ENCODE peak calls at places on chromosome 22, in ten cellular contexts. K is AG20443, R is heart right ventricle, L is hypothalamus, I is left colon, S is NCI-H1436, O is H9, G is M059J, P is stomach, T is HAP-1. X is an unnamed sample.

GRCh38 chr22:17830041-17830961 is 56.0 kb upstream of the BID start:
- DNase-seq in K (peak), R (peak), L (peak), I (peak), S (peak), O (peak), G (peak), P (peak), T (peak), X (peak)

GRCh38 chr22:24067587-24068376 is 56.7 kb downstream of the CABIN1 start:
- DNase-seq in K (no peak), R (no peak), L (no peak), I (peak), S (peak), O (no peak), G (no peak), P (peak), T (no peak), X (no peak)

GRCh38 chr22:20999350-21000214 is 2.3 kb downstream of the THAP7 start:
- DNase-seq in K (no peak), R (no peak), L (no peak), I (no peak), S (no peak), O (no peak), G (no peak), P (no peak), T (no peak), X (no peak)

GRCh38 chr22:36435516-36436415 is 45.7 kb downstream of the TXN2 start:
- DNase-seq in K (no peak), R (no peak), L (no peak), I (peak), S (no peak), O (peak), G (peak), P (peak), T (peak), X (no peak)

GRCh38 chr22:23431337-23432072 is 148.6 kb downstream of the IGLL1 start:
- DNase-seq in K (no peak), R (no peak), L (no peak), I (no peak), S (no peak), O (no peak), G (no peak), P (no peak), T (no peak), X (no peak)

GRCh38 chr22:19169947-19170318 is 8.6 kb downstream of the SLC25A1 start:
- DNase-seq in K (no peak), R (no peak), L (no peak), I (no peak), S (no peak), O (no peak), G (no peak), P (no peak), T (no peak), X (no peak)

GRCh38 chr22:21077884-21078508 is 32.2 kb downstream of the LRRC74B start:
- DNase-seq in K (no peak), R (no peak), L (no peak), I (no peak), S (no peak), O (no peak), G (no peak), P (no peak), T (no peak), X (no peak)

GRCh38 chr22:24803064-24803542 is 2.9 kb upstream of the SGSM1 start:
- DNase-seq in K (peak), R (peak), L (no peak), I (peak), S (peak), O (peak), G (peak), P (peak), T (peak), X (peak)

GRCh38 chr22:24521791-24522245 is 26.7 kb downstream of the UPB1 start:
- DNase-seq in K (peak), R (no peak), L (no peak), I (peak), S (peak), O (peak), G (peak), P (peak), T (peak), X (peak)

GRCh38 chr22:40289991-40290459 is 56.3 kb upstream of the ADSL start:
- DNase-seq in K (no peak), R (no peak), L (no peak), I (peak), S (no peak), O (no peak), G (no peak), P (peak), T (no peak), X (no peak)

GRCh38 chr22:45688606-45689080 is 17.0 kb downstream of the ATXN10 start:
- DNase-seq in K (peak), R (no peak), L (no peak), I (no peak), S (no peak), O (no peak), G (peak), P (no peak), T (no peak), X (no peak)

GRCh38 chr22:28923826-28924732 is 40.7 kb downstream of the ZNRF3 start:
- DNase-seq in K (no peak), R (peak), L (no peak), I (peak), S (peak), O (no peak), G (no peak), P (peak), T (no peak), X (no peak)

GRCh38 chr22:19717691-19718254 is 3.5 kb downstream of the SEPTIN5 start:
- DNase-seq in K (peak), R (peak), L (peak), I (peak), S (peak), O (peak), G (peak), P (peak), T (peak), X (peak)

GRCh38 chr22:37187552-37187890 is 526 bp downstream of the C1QTNF6 start:
- DNase-seq in K (peak), R (no peak), L (no peak), I (peak), S (no peak), O (no peak), G (peak), P (peak), T (no peak), X (no peak)

GRCh38 chr22:19984851-19985811 is 31.5 kb downstream of the ARVCF start:
- DNase-seq in K (no peak), R (peak), L (no peak), I (no peak), S (no peak), O (no peak), G (no peak), P (no peak), T (no peak), X (no peak)